ENCODE peak calls at places on chromosomes 12 and 14, in six cellular contexts. H is GM12878, R is HepG2, F is SK-N-SH, K is H1, D is HCT116. S is an unnamed sample.

GRCh38 chr14:63544641-63545234 is 1.6 kb upstream of the PPP2R5E start:
- DNase-seq in H (no peak), R (no peak), F (peak; percentile 63), K (no peak), D (no peak), S (peak; percentile 24)

GRCh38 chr14:43165651-43166050 is 1341.4 kb downstream of the FSCB start:
- DNase-seq in H (no peak), R (no peak), F (no peak), K (no peak), D (no peak), S (peak; percentile 22)

GRCh38 chr14:23582906-23583760 is 4.5 kb upstream of the JPH4 start:
- DNase-seq in H (no peak), R (peak; percentile 80), F (no peak), K (no peak), D (no peak), S (no peak)

GRCh38 chr14:83071888-83072501 is 1538.3 kb upstream of the SEL1L start:
- DNase-seq in H (peak; percentile 11), R (peak; percentile 18), F (no peak), K (no peak), D (no peak), S (peak; percentile 79)

GRCh38 chr14:84792722-84793410 is 737.1 kb upstream of the FLRT2 start:
- DNase-seq in H (no peak), R (no peak), F (no peak), K (no peak), D (no peak), S (no peak)

GRCh38 chr12:79635676-79636075 is 55.1 kb downstream of the PAWR start:
- DNase-seq in H (no peak), R (no peak), F (no peak), K (no peak), D (no peak), S (no peak)

GRCh38 chr12:58487280-58488141 is 432.8 kb downstream of the LRIG3 start:
- DNase-seq in H (no peak), R (no peak), F (no peak), K (no peak), D (no peak), S (no peak)

GRCh38 chr14:98445736-98446135 is 826.3 kb downstream of the BCL11B start:
- DNase-seq in H (no peak), R (no peak), F (no peak), K (no peak), D (no peak), S (no peak)

GRCh38 chr12:129067482-129067881 is 214.2 kb downstream of the GLT1D1 start:
- DNase-seq in H (no peak), R (no peak), F (peak; percentile 27), K (no peak), D (no peak), S (no peak)

GRCh38 chr14:24784981-24785380 is 151.0 kb upstream of the GZMB start:
- DNase-seq in H (no peak), R (no peak), F (no peak), K (no peak), D (no peak), S (no peak)

GRCh38 chr12:130477701-130478100 is 140.0 kb downstream of the PIWIL1 start:
- DNase-seq in H (no peak), R (no peak), F (no peak), K (no peak), D (no peak), S (no peak)

GRCh38 chr12:71947645-71948105 is 9.0 kb downstream of the TPH2 start:
- DNase-seq in H (no peak), R (peak; percentile 85), F (no peak), K (peak; percentile 77), D (no peak), S (peak; percentile 21)

GRCh38 chr12:92543359-92543758 is 159.4 kb upstream of the PLEKHG7 start:
- DNase-seq in H (no peak), R (peak; percentile 8), F (no peak), K (no peak), D (no peak), S (peak; percentile 23)

GRCh38 chr12:97837401-97837800 is 374.8 kb downstream of the RMST start:
- DNase-seq in H (no peak), R (no peak), F (no peak), K (no peak), D (no peak), S (peak; percentile 23)

GRCh38 chr12:131379758-131380157 is 331.1 kb upstream of the SFSWAP start:
- DNase-seq in H (no peak), R (no peak), F (no peak), K (no peak), D (no peak), S (no peak)

GRCh38 chr14:52015411-52016030 is 26.2 kb downstream of the RTRAF start:
- DNase-seq in H (no peak), R (peak; percentile 8), F (peak; percentile 40), K (no peak), D (peak; percentile 19), S (peak; percentile 64)

GRCh38 chr12:124713041-124713435 is 145.6 kb upstream of the NCOR2 start:
- DNase-seq in H (peak; percentile 4), R (no peak), F (no peak), K (no peak), D (no peak), S (no peak)

GRCh38 chr12:128338344-128338743 is 71.4 kb downstream of the TMEM132C start:
- DNase-seq in H (no peak), R (no peak), F (no peak), K (no peak), D (no peak), S (no peak)

GRCh38 chr12:28171356-28172060 is 18.7 kb upstream of the CCDC91 start:
- DNase-seq in H (no peak), R (no peak), F (no peak), K (no peak), D (no peak), S (no peak)

GRCh38 chr12:33794954-33795353 is 227.3 kb upstream of the ALG10 start:
- DNase-seq in H (no peak), R (no peak), F (no peak), K (no peak), D (no peak), S (no peak)

GRCh38 chr12:53709671-53710070 is 17.6 kb downstream of the CALCOCO1 start:
- DNase-seq in H (no peak), R (no peak), F (no peak), K (no peak), D (no peak), S (no peak)

GRCh38 chr14:91307046-91307445 is 62.5 kb upstream of the GPR68 start:
- DNase-seq in H (no peak), R (no peak), F (no peak), K (no peak), D (no peak), S (no peak)

GRCh38 chr12:123457980-123458779 is at the start of gene SNRNP35:
- DNase-seq in H (peak; percentile 69), R (peak; percentile 74), F (peak; percentile 73), K (peak; percentile 43), D (peak; percentile 68), S (peak; percentile 64)

GRCh38 chr12:67155863-67156262 is 113.3 kb upstream of the CAND1 start:
- DNase-seq in H (no peak), R (no peak), F (no peak), K (no peak), D (no peak), S (no peak)

GRCh38 chr14:79150226-79150625 is 980.1 kb downstream of the NRXN3 start:
- DNase-seq in H (no peak), R (no peak), F (no peak), K (no peak), D (no peak), S (no peak)

GRCh38 chr12:72468505-72468904 is 196.3 kb downstream of the TRHDE start:
- DNase-seq in H (no peak), R (no peak), F (no peak), K (no peak), D (no peak), S (no peak)

GRCh38 chr12:127060310-127060847 is 1206.6 kb upstream of the TMEM132C start:
- DNase-seq in H (no peak), R (no peak), F (no peak), K (no peak), D (peak; percentile 80), S (no peak)

GRCh38 chr14:56127156-56127555 is 8.9 kb downstream of the PELI2 start:
- DNase-seq in H (no peak), R (no peak), F (no peak), K (no peak), D (no peak), S (no peak)

GRCh38 chr12:27754795-27755194 is 25.2 kb upstream of the KLHL42 start:
- DNase-seq in H (no peak), R (no peak), F (no peak), K (no peak), D (no peak), S (no peak)

GRCh38 chr14:87156878-87157277 is 836.1 kb downstream of the GALC start:
- DNase-seq in H (no peak), R (no peak), F (no peak), K (no peak), D (no peak), S (no peak)

GRCh38 chr12:130163461-130164215 is 1.4 kb downstream of the FZD10 start:
- DNase-seq in H (no peak), R (no peak), F (no peak), K (no peak), D (no peak), S (no peak)

GRCh38 chr12:113658030-113658655 is 186.5 kb upstream of the LHX5 start:
- DNase-seq in H (no peak), R (no peak), F (no peak), K (no peak), D (no peak), S (no peak)

GRCh38 chr14:67607646-67608045 is 7.6 kb upstream of the PIGH start:
- DNase-seq in H (no peak), R (no peak), F (no peak), K (no peak), D (no peak), S (no peak)
- TF ChIP-seq JUND in H (no peak), R (no peak), F (no peak), K (no peak), D (no peak), S (no peak)

GRCh38 chr12:15323530-15323929 is 1.2 kb downstream of the PTPRO start:
- DNase-seq in H (no peak), R (no peak), F (no peak), K (no peak), D (no peak), S (no peak)
- TF ChIP-seq JUND in H (no peak), R (no peak), F (no peak), K (no peak), D (no peak), S (no peak)

GRCh38 chr12:70288817-70289216 is 45.6 kb downstream of the CNOT2 start:
- DNase-seq in H (no peak), R (no peak), F (no peak), K (no peak), D (no peak), S (no peak)
- TF ChIP-seq JUND in H (no peak), R (no peak), F (no peak), K (no peak), D (no peak), S (no peak)

GRCh38 chr14:50070230-50070629 is 46.1 kb downstream of the VCPKMT start:
- DNase-seq in H (no peak), R (no peak), F (no peak), K (no peak), D (no peak), S (no peak)
- TF ChIP-seq JUND in H (no peak), R (no peak), F (no peak), K (no peak), D (no peak), S (no peak)

GRCh38 chr12:2068638-2069037 is 15.9 kb downstream of the CACNA1C start:
- DNase-seq in H (no peak), R (no peak), F (no peak), K (no peak), D (no peak), S (no peak)
- TF ChIP-seq JUND in H (no peak), R (no peak), F (no peak), K (no peak), D (no peak), S (no peak)

S was measured in T47D.